ENCODE peak calls at places on chromosomes 2 and 18, in ten cellular contexts. M, C, Z, D, Y, P, X, I, N and W are unnamed samples.

GRCh38 chr2:41879367-41879871 is 168.4 kb upstream of the PKDCC start:
- DNase-seq in M (no peak), C (peak; percentile 75), Z (no peak), D (no peak), Y (no peak), P (no peak), X (peak; percentile 33), I (no peak), N (peak; percentile 40), W (no peak)

GRCh38 chr2:168156661-168157060 is 90.7 kb downstream of the STK39 start:
- DNase-seq in M (no peak), C (peak; percentile 28), Z (peak; percentile 63), D (peak; percentile 56), Y (no peak), P (no peak), X (no peak), I (no peak), N (peak; percentile 68), W (peak; percentile 47)

GRCh38 chr2:223725494-223725893 is 111.9 kb downstream of the AP1S3 start:
- DNase-seq in M (peak; percentile 85), C (peak; percentile 98), Z (peak; percentile 77), D (peak; percentile 92), Y (peak; percentile 70), P (peak; percentile 66), X (peak; percentile 78), I (peak; percentile 42), N (peak; percentile 86), W (peak; percentile 31)

GRCh38 chr2:139585133-139585532 is 804.9 kb upstream of the NXPH2 start:
- DNase-seq in M (no peak), C (no peak), Z (no peak), D (no peak), Y (no peak), P (no peak), X (no peak), I (no peak), N (no peak), W (no peak)

GRCh38 chr2:20015482-20016083 is 3.1 kb upstream of the MATN3 start:
- DNase-seq in M (peak; percentile 64), C (peak; percentile 16), Z (no peak), D (no peak), Y (no peak), P (no peak), X (peak; percentile 46), I (no peak), N (no peak), W (no peak)

GRCh38 chr2:175837046-175837445 is 165.0 kb downstream of the LNPK start:
- DNase-seq in M (no peak), C (peak; percentile 94), Z (no peak), D (no peak), Y (no peak), P (no peak), X (no peak), I (no peak), N (no peak), W (no peak)

GRCh38 chr2:125710561-125710960 is 945.4 kb upstream of the GYPC start:
- DNase-seq in M (peak; percentile 8), C (no peak), Z (no peak), D (no peak), Y (no peak), P (no peak), X (no peak), I (no peak), N (no peak), W (no peak)

GRCh38 chr2:158988501-158988900 is 20.1 kb downstream of the TANC1 start:
- DNase-seq in M (no peak), C (no peak), Z (no peak), D (no peak), Y (no peak), P (no peak), X (no peak), I (no peak), N (no peak), W (no peak)

GRCh38 chr2:236684534-236685256 is 115.1 kb downstream of the ACKR3 start:
- DNase-seq in M (no peak), C (no peak), Z (peak; percentile 30), D (no peak), Y (no peak), P (no peak), X (peak; percentile 70), I (no peak), N (no peak), W (no peak)

DNA sequence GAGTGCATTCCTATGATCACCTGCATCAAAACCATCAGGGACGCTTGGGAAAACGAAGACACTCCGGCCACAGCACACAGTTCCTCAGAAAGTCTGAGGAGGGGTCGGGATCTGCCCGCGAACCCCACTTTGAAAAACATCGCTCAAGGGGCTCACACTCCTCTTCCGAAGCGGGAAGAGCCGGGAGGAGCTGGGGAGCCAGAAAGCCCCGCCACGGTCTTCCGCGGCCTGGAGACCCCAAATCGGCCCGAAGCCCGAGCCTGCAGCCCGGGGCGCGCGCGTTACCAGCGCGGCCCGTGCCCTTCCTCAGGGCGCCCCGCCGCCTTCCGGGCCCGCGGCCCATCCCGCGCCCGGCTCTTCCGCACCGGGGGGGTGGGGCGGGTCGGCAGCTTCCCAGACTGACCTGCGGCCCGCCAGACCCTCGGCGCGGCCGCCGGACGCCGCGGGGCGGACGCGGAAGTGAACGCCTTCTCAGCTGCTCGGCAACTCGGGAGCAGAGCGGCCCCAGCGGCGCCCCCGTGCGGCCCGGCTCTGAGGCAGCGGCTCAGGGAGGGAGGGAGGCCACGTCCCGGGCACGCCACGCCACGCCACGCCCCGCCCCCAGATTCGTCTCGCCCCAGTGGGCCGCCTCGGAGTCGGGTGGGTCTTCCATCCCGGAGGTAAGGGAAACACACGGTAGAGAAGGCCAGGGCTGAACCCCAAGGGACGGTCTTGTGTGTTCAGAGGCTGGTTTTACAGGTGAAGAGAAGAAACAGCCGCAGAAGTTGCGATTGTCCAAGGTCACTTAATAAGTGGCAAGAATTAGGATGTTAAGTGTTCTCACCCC is at the start of gene KCTD18:
- DNase-seq in M (peak; percentile 96), C (peak; percentile 63), Z (peak; percentile 98), D (peak; percentile 76), Y (peak; percentile 65), P (peak; percentile 93), X (peak; percentile 93), I (peak; percentile 92), N (peak; percentile 94), W (peak; percentile 93)
- TF ChIP-seq CTCF in M (peak; percentile 88), C (peak; percentile 35), Z (peak; percentile 92), D (peak; percentile 97), Y (peak; percentile 80), P (peak; percentile 82), X (peak; percentile 83), I (peak; percentile 80), N (peak; percentile 68), W (peak; percentile 93)

DNA sequence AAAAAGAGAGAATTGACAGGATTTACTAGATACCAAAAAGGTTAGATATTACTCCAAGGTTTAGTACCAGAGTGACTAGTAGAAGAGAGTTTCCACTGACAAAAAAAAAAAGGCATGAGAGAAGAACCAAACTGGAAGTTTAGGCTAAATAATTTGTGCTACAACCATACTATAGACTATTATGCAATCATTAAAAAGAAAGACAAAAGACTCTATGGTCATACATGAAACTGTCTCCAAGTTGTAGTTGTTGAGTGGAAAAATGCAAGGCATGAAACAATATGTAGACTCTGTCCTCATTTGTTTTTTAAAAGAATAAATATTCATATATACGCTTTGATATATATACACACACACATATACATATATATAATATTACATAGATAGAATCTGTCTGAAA is 1.7 kb upstream of the EXOC6B start:
- DNase-seq in M (no peak), C (no peak), Z (no peak), D (no peak), Y (no peak), P (no peak), X (no peak), I (no peak), N (no peak), W (no peak)
- H3K4me1 ChIP-seq in M (peaks cover 54% of the 10 kb centered on the region), C (peaks cover 19% of the 10 kb centered on the region), Z (no peaks in the 10 kb centered on the region), D (peaks cover 34% of the 10 kb centered on the region), Y (peaks cover 16% of the 10 kb centered on the region), P (peaks cover 7% of the 10 kb centered on the region), X (peaks cover 11% of the 10 kb centered on the region), I (no peaks in the 10 kb centered on the region), N (no peaks in the 10 kb centered on the region), W (peaks cover 4% of the 10 kb centered on the region)

GRCh38 chr2:241855888-241856422 is 2.7 kb downstream of the PDCD1 start:
- DNase-seq in M (no peak), C (no peak), Z (peak; percentile 38), D (peak; percentile 50), Y (no peak), P (no peak), X (no peak), I (no peak), N (peak; percentile 7), W (no peak)

GRCh38 chr2:241859017-241859435 is 332 bp upstream of the PDCD1 start:
- DNase-seq in M (no peak), C (no peak), Z (peak; percentile 51), D (no peak), Y (no peak), P (no peak), X (no peak), I (peak; percentile 17), N (peak; percentile 10), W (no peak)

GRCh38 chr2:241857041-241857541 is 1.6 kb downstream of the PDCD1 start:
- DNase-seq in M (no peak), C (no peak), Z (peak; percentile 60), D (peak; percentile 57), Y (no peak), P (no peak), X (no peak), I (peak; percentile 21), N (peak; percentile 7), W (no peak)

GRCh38 chr2:241858206-241859016 is at the start of gene PDCD1:
- DNase-seq in M (no peak), C (no peak), Z (peak; percentile 69), D (peak; percentile 58), Y (no peak), P (no peak), X (no peak), I (peak; percentile 56), N (peak; percentile 57), W (peak; percentile 61)

GRCh38 chr2:241857572-241858121 is 1.0 kb downstream of the PDCD1 start:
- DNase-seq in M (no peak), C (no peak), Z (peak; percentile 48), D (peak; percentile 59), Y (no peak), P (no peak), X (no peak), I (peak; percentile 18), N (peak; percentile 6), W (peak; percentile 18)
- H3K4me3 ChIP-seq in M (no peak overlapping the region), C (no peak overlapping the region), Z (no peak overlapping the region), D (no peak overlapping the region), Y (peak overlapping the region; percentile 14), P (no peak overlapping the region), X (no peak overlapping the region), I (no peak overlapping the region), N (no peak overlapping the region), W (no peak overlapping the region)

GRCh38 chr18:51108330-51108729 is 78.3 kb downstream of the SMAD4 start:
- DNase-seq in M (no peak), C (no peak), Z (no peak), D (no peak), Y (no peak), P (no peak), X (no peak), I (no peak), N (no peak), W (no peak)

GRCh38 chr18:51107594-51108305 is 77.7 kb downstream of the SMAD4 start:
- DNase-seq in M (no peak), C (no peak), Z (no peak), D (no peak), Y (no peak), P (no peak), X (no peak), I (no peak), N (no peak), W (no peak)

GRCh38 chr18:51107082-51107481 is 77.1 kb downstream of the SMAD4 start:
- DNase-seq in M (no peak), C (no peak), Z (no peak), D (no peak), Y (no peak), P (no peak), X (no peak), I (no peak), N (no peak), W (no peak)

GRCh38 chr18:51110073-51110797 is 80.2 kb downstream of the SMAD4 start:
- DNase-seq in M (peak; percentile 58), C (no peak), Z (peak; percentile 85), D (no peak), Y (no peak), P (peak; percentile 63), X (peak; percentile 81), I (peak; percentile 78), N (peak; percentile 63), W (peak; percentile 76)
- TF ChIP-seq CTCF in M (peak; percentile 33), C (peak; percentile 48), Z (peak; percentile 96), D (peak; percentile 89), Y (peak; percentile 95), P (peak; percentile 84), X (peak; percentile 93), I (peak; percentile 98), N (peak; percentile 68), W (peak; percentile 92)